ENCODE peak calls at places on chromosomes 2 and 18, in five cellular contexts. D is endothelial cell, H is Caco-2, F is SW480, X is upper lobe of right lung. S is an unnamed sample.

GRCh38 chr2:6791682-6792081 is 74.0 kb downstream of the CMPK2 start:
- DNase-seq in H (no peak), D (no peak), X (no peak), F (peak; percentile 16), S (no peak)

GRCh38 chr2:24824966-24825882 is 32.0 kb downstream of the CENPO start:
- DNase-seq in F (peak; percentile 36), H (no peak), X (no peak), D (no peak), S (no peak)

GRCh38 chr18:46222710-46223360 is 118.7 kb downstream of the HAUS1 start:
- DNase-seq in X (no peak), D (no peak), H (no peak), F (no peak), S (no peak)

GRCh38 chr2:114550895-114551793 is 108.7 kb downstream of the DPP10 start:
- DNase-seq in H (peak; percentile 77), X (no peak), F (peak; percentile 75), D (peak; percentile 54), S (peak; percentile 29)

GRCh38 chr2:147541314-147541713 is 303.5 kb upstream of the ACVR2A start:
- DNase-seq in X (no peak), H (no peak), D (no peak), F (no peak), S (no peak)

GRCh38 chr18:2304378-2305175 is 266.7 kb downstream of the METTL4 start:
- DNase-seq in H (peak; percentile 27), X (no peak), F (peak; percentile 42), D (no peak), S (no peak)

GRCh38 chr2:159807183-159808037 is 9.4 kb upstream of the CD302 start:
- DNase-seq in F (peak; percentile 48), H (peak; percentile 61), D (peak; percentile 51), X (no peak), S (peak; percentile 71)

GRCh38 chr2:62467475-62468321 is 38.3 kb downstream of the TMEM17 start:
- DNase-seq in D (no peak), H (no peak), X (no peak), F (no peak), S (no peak)

GRCh38 chr2:197073701-197074433 is 147.4 kb upstream of the PGAP1 start:
- DNase-seq in D (no peak), H (no peak), X (no peak), F (no peak), S (no peak)

GRCh38 chr2:860259-860855 is 90.3 kb upstream of the SNTG2 start:
- DNase-seq in D (no peak), X (no peak), H (no peak), F (peak; percentile 23), S (no peak)

GRCh38 chr2:12261993-12262680 is 454.6 kb upstream of the TRIB2 start:
- DNase-seq in F (no peak), X (no peak), D (no peak), H (no peak), S (no peak)

GRCh38 chr18:12373771-12374116 is 3.3 kb downstream of the AFG3L2 start:
- DNase-seq in F (no peak), H (no peak), D (no peak), X (no peak), S (no peak)

GRCh38 chr18:63850010-63850409 is 37.5 kb upstream of the SERPINB2 start:
- DNase-seq in H (peak; percentile 31), D (peak; percentile 47), X (no peak), F (peak; percentile 13), S (peak; percentile 57)

GRCh38 chr2:134682726-134683125 is 36.1 kb downstream of the TMEM163 start:
- DNase-seq in F (no peak), X (no peak), D (no peak), H (no peak), S (no peak)

S was measured in AG08395.